ENCODE peak calls at places on chromosomes 13 and 19, in six cellular contexts. B is adrenal gland, O is uterus, D is prostate gland, T is breast epithelium, K is ovary. C is an unnamed sample. For H3K4me1, the result is how much of the 10 kb centered on the place peaks cover.

GRCh38 chr13:44609137-44609536 is 33.0 kb upstream of the TSC22D1 start:
- DNase-seq in B (no peak), O (no peak), D (no peak), T (no peak), K (no peak), C (no peak)

GRCh38 chr13:73765651-73766384 is 368.4 kb downstream of the KLF12 start:
- DNase-seq in B (peak), O (peak), D (peak), T (peak), K (peak), C (peak)

GRCh38 chr19:13834308-13834790 is 39.1 kb downstream of the ZSWIM4 start:
- DNase-seq in B (peak), O (peak), D (no peak), T (no peak), K (no peak), C (no peak)

GRCh38 chr13:76425930-76426329 is 460.3 kb downstream of the KCTD12 start:
- DNase-seq in B (no peak), O (no peak), D (no peak), T (no peak), K (no peak), C (no peak)

GRCh38 chr19:44577566-44577874 is 35.8 kb upstream of the IGSF23 start:
- DNase-seq in B (no peak), O (no peak), D (no peak), T (no peak), K (no peak), C (no peak)

GRCh38 chr19:51690359-51691121 is 2.6 kb upstream of the SPACA6 start:
- DNase-seq in B (peak), O (peak), D (peak), T (peak), K (peak), C (peak)

GRCh38 chr19:46482645-46483044 is 11.3 kb upstream of the PNMA8A start:
- DNase-seq in B (no peak), O (no peak), D (no peak), T (no peak), K (no peak), C (no peak)

GRCh38 chr13:30908416-30908980 is 2.4 kb downstream of the MEDAG start:
- DNase-seq in B (peak), O (peak), D (no peak), T (no peak), K (peak), C (no peak)

GRCh38 chr19:55947532-55947931 is at the start of gene NLRP8:
- DNase-seq in B (no peak), O (no peak), D (no peak), T (no peak), K (no peak), C (no peak)

GRCh38 chr13:111325146-111325890 is 4.9 kb downstream of the TEX29 start:
- DNase-seq in B (no peak), O (no peak), D (no peak), T (no peak), K (peak), C (no peak)

GRCh38 chr13:79482271-79482970 is 1.5 kb downstream of the NDFIP2 start:
- DNase-seq in B (no peak), O (no peak), D (no peak), T (no peak), K (no peak), C (no peak)

GRCh38 chr19:49847731-49848696 is 2.9 kb upstream of the PTOV1 start:
- DNase-seq in B (no peak), O (no peak), D (no peak), T (no peak), K (no peak), C (no peak)

GRCh38 chr13:113458218-113459065 is 5.2 kb upstream of the ADPRHL1 start:
- DNase-seq in B (no peak), O (peak), D (no peak), T (no peak), K (peak), C (peak)

GRCh38 chr19:51410950-51411748 is 6.3 kb downstream of the SIGLEC10 start:
- DNase-seq in B (no peak), O (no peak), D (no peak), T (no peak), K (no peak), C (no peak)

GRCh38 chr13:59437902-59438301 is 725.8 kb downstream of the DIAPH3 start:
- DNase-seq in B (no peak), O (no peak), D (no peak), T (no peak), K (no peak), C (no peak)

GRCh38 chr13:99313473-99313872 is 6.3 kb upstream of the GPR183 start:
- DNase-seq in B (no peak), O (no peak), D (no peak), T (no peak), K (no peak), C (peak)
- H3K4me1 ChIP-seq in B (under half), O (under half), D (under half), T (under half), K (under half), C (under half)

GRCh38 chr13:43546260-43546659 is 240.5 kb downstream of the ENOX1 start:
- DNase-seq in B (peak), O (peak), D (no peak), T (no peak), K (peak), C (no peak)

GRCh38 chr13:43544011-43544410 is 242.8 kb downstream of the ENOX1 start:
- DNase-seq in B (peak), O (peak), D (no peak), T (no peak), K (no peak), C (no peak)

GRCh38 chr13:43543331-43543730 is 243.4 kb downstream of the ENOX1 start:
- DNase-seq in B (no peak), O (no peak), D (no peak), T (no peak), K (no peak), C (no peak)

GRCh38 chr13:43546821-43547220 is 240.0 kb downstream of the ENOX1 start:
- DNase-seq in B (no peak), O (no peak), D (no peak), T (no peak), K (no peak), C (no peak)

GRCh38 chr13:43545317-43545874 is 241.4 kb downstream of the ENOX1 start:
- DNase-seq in B (peak), O (peak), D (no peak), T (no peak), K (no peak), C (no peak)
- H3K27ac ChIP-seq in B (no peak), O (peak), D (peak), T (no peak), K (peak), C (no peak)

DNA sequence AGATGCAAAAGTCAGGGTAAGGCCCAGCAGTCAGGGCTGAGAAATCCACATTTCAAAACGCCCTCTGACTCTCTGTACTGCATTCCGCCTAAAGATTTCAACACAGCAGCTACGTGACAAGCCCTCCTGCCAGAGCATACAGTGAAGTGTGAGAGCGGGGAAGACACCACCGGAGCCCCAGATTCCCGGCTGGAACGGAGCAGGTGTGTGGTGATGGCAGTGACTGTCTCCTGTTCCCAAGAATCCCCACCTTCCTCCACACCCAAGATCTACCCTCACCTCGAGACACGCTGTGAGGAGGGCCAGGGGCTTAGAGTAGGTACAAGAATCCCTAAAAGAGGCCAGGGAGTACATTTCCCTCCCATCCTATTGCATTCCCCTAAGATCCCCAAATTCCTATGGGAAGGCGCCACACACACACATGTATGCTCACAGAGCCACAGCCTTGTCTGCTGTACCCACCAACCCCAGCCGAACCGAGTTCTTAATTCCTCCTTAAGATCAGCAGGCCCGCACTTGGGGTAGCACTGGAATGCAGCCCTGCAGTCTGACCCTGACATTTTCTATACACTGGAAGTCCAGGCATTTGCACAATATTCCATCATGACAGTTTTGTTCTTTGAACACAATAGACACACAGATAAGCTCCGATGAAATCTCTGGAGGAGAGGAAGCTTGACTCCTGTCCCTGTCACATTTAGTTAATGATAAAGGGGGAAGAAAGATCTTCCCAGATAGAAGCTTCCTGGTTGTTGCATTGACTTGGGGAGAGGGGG is 102.9 kb downstream of the FOXO1 start:
- DNase-seq in B (peak), O (peak), D (no peak), T (no peak), K (no peak), C (peak)
- H3K4me1 ChIP-seq in B (under half), O (under half), D (under half), T (under half), K (under half), C (half or more)

GRCh38 chr13:48892311-48892710 is 83.4 kb upstream of the FNDC3A start:
- DNase-seq in B (peak), O (no peak), D (no peak), T (no peak), K (no peak), C (no peak)
- H3K27ac ChIP-seq in B (peak), O (no peak), D (no peak), T (no peak), K (no peak), C (no peak)

DNA sequence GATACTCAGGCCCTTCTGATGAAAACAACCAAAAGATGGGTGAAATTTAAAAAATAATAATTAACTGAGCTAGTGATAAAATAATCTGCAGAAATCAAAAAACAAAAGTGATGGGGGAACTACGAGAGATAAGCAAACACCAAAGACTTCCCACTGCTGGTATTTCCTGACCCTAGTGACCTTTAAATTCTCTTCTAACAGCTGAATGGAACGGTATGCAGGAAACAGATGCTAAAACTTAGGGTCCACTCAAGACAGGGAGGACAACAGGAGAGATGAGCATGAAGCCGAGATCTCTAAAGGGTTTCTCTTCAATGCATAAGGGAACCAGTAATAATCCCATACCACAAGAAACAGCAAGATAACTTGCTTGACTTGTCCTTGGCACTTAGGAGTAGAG is 50.8 kb downstream of the USP12 start:
- DNase-seq in B (no peak), O (no peak), D (no peak), T (no peak), K (no peak), C (no peak)
- H3K4me1 ChIP-seq in B (under half), O (under half), D (under half), T (under half), K (under half), C (under half)